ENCODE peak calls at places on chromosomes 1 and 21, in nine cellular contexts. L is nephron progenitor cell, H is lower leg skin, K is Caco-2, S is GM10248, Y is mucosa of descending colon, W is progenitor cell of endocrine pancreas, N is heart right ventricle, U is neural crest cell. J is an unnamed sample.

GRCh38 chr1:156211243-156211642 is 1.6 kb upstream of the PMF1 start:
- DNase-seq in W (no peak), K (no peak), N (no peak), H (no peak), U (no peak), S (no peak), Y (no peak), L (no peak), J (no peak)

GRCh38 chr1:1000357-1001056 is 610 bp upstream of the HES4 start:
- DNase-seq in L (peak; percentile 82), H (peak; percentile 64), W (peak; percentile 82), U (peak; percentile 69), Y (peak; percentile 70), S (peak; percentile 81), N (peak; percentile 85), K (peak; percentile 91), J (peak; percentile 66)

GRCh38 chr1:59856725-59857338 is 42.1 kb downstream of the HOOK1 start:
- DNase-seq in U (no peak), W (no peak), L (no peak), Y (peak; percentile 75), N (no peak), H (no peak), K (peak; percentile 70), S (no peak), J (no peak)

GRCh38 chr21:21101911-21102310 is 103.7 kb downstream of the NCAM2 start:
- DNase-seq in Y (peak; percentile 10), U (peak; percentile 22), N (no peak), S (no peak), W (no peak), K (peak; percentile 39), L (peak; percentile 26), H (no peak), J (no peak)

GRCh38 chr1:87744056-87744455 is 415.4 kb downstream of the LMO4 start:
- DNase-seq in H (no peak), W (no peak), U (no peak), L (no peak), K (no peak), N (no peak), Y (no peak), S (no peak), J (no peak)

GRCh38 chr1:157084720-157085119 is 14.9 kb downstream of the ETV3L start:
- DNase-seq in K (no peak), S (no peak), U (no peak), H (no peak), W (no peak), Y (no peak), N (no peak), L (no peak), J (no peak)

GRCh38 chr1:23718482-23718881 is 24.8 kb upstream of the ELOA start:
- DNase-seq in L (peak; percentile 56), S (no peak), H (no peak), N (no peak), K (peak; percentile 56), U (peak; percentile 43), W (no peak), Y (no peak), J (no peak)

GRCh38 chr1:150613061-150613920 is 16.1 kb downstream of the ENSA start:
- DNase-seq in H (no peak), W (no peak), N (peak; percentile 71), Y (peak; percentile 79), L (no peak), U (no peak), S (peak; percentile 64), K (no peak), J (no peak)

GRCh38 chr1:163361123-163361934 is 39.6 kb downstream of the NUF2 start:
- DNase-seq in S (peak; percentile 4), W (peak; percentile 8), N (no peak), L (peak; percentile 18), U (no peak), H (no peak), Y (no peak), K (no peak), J (no peak)
- TF ChIP-seq CTCF in S (peak; percentile 60), W (peak; percentile 66), N (peak; percentile 50), L (peak; percentile 57), U (peak; percentile 66), H (no peak), Y (no peak), K (peak; percentile 49), J (no peak)

GRCh38 chr1:183306317-183307042 is 111.7 kb downstream of the NMNAT2 start:
- DNase-seq in H (no peak), Y (no peak), L (no peak), S (no peak), U (no peak), W (no peak), K (no peak), N (peak; percentile 39), J (no peak)
- TF ChIP-seq CTCF in H (no peak), Y (no peak), L (peak; percentile 49), S (peak; percentile 22), U (peak; percentile 43), W (peak; percentile 52), K (peak; percentile 20), N (peak; percentile 35), J (no peak)

GRCh38 chr1:166166701-166167394 is at the start of gene FAM78B:
- DNase-seq in W (peak; percentile 42), L (peak; percentile 74), Y (peak; percentile 85), S (peak; percentile 89), H (peak; percentile 46), N (peak; percentile 84), K (peak; percentile 66), U (peak; percentile 36), J (peak; percentile 27)
- TF ChIP-seq CTCF in W (peak; percentile 17), L (no peak), Y (no peak), S (no peak), H (no peak), N (peak; percentile 15), K (no peak), U (no peak), J (no peak)

GRCh38 chr1:3022511-3022973 is 1.3 kb downstream of the ACTRT2 start:
- DNase-seq in K (no peak), U (no peak), N (no peak), W (no peak), Y (no peak), H (no peak), S (no peak), L (no peak), J (no peak)

GRCh38 chr1:3021801-3022401 is 634 bp downstream of the ACTRT2 start:
- DNase-seq in Y (no peak), K (no peak), H (no peak), L (no peak), N (no peak), W (no peak), S (no peak), U (no peak), J (no peak)

GRCh38 chr1:3024588-3024987 is 3.3 kb downstream of the ACTRT2 start:
- DNase-seq in L (no peak), S (no peak), U (no peak), Y (no peak), W (no peak), N (no peak), H (no peak), K (no peak), J (no peak)

GRCh38 chr1:3022976-3023375 is 1.7 kb downstream of the ACTRT2 start:
- DNase-seq in K (no peak), W (no peak), L (no peak), U (no peak), N (no peak), Y (no peak), H (no peak), S (no peak), J (no peak)

GRCh38 chr1:3023994-3024393 is 2.7 kb downstream of the ACTRT2 start:
- DNase-seq in H (no peak), K (peak; percentile 22), W (no peak), Y (no peak), S (no peak), U (no peak), N (no peak), L (no peak), J (no peak)
- TF ChIP-seq CTCF in H (no peak), K (no peak), W (no peak), Y (no peak), S (no peak), U (no peak), N (no peak), L (no peak), J (no peak)

GRCh38 chr1:106189780-106190179 is 866.7 kb upstream of the PRMT6 start:
- DNase-seq in Y (no peak), N (no peak), K (no peak), H (no peak), S (no peak), W (no peak), L (no peak), U (no peak), J (no peak)

DNA sequence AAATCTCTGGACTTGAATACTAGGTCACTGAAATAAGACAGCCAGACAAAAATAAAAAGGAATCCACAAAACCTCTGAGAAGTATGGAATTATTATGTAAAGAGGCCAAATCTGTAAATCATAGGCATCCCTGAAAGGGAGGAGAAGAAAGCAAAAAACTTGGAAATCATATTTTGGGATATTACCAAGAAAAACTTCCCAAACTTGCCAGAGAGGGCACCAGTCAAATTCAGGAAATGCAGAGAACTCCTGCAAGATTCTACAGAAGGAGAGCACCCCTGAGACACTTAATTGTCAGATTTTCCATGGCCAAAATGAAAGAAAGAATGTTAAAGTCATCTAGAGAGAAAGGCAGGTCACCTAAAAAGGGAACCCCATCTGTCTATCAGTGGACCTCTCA is 862.3 kb upstream of the PRMT6 start:
- DNase-seq in W (no peak), H (no peak), S (no peak), K (no peak), N (no peak), L (no peak), Y (no peak), U (no peak), J (no peak)
- TF ChIP-seq CTCF in W (no peak), H (no peak), S (no peak), K (no peak), N (no peak), L (no peak), Y (no peak), U (no peak), J (no peak)